ENCODE peak calls at places on chromosomes 7 and 10, in nine cellular contexts. G, J, B, R, W, D, Y, M and Q are unnamed samples.

GRCh38 chr7:71286924-71287323 is 155.0 kb downstream of the GALNT17 start:
- DNase-seq in G (no peak), J (no peak), B (no peak), R (no peak), W (no peak), D (no peak), Y (no peak), M (no peak), Q (no peak)

GRCh38 chr10:8043569-8044306 is 10.8 kb upstream of the GATA3 start:
- DNase-seq in G (peak; percentile 72), J (peak; percentile 24), B (no peak), R (no peak), W (no peak), D (no peak), Y (no peak), M (no peak), Q (no peak)

GRCh38 chr10:34168429-34168828 is 646.7 kb downstream of the PARD3 start:
- DNase-seq in G (no peak), J (no peak), B (no peak), R (no peak), W (no peak), D (no peak), Y (no peak), M (no peak), Q (no peak)

GRCh38 chr7:7861211-7861633 is 107.4 kb upstream of the GLCCI1 start:
- DNase-seq in G (no peak), J (no peak), B (no peak), R (no peak), W (no peak), D (peak; percentile 75), Y (peak; percentile 40), M (no peak), Q (no peak)

GRCh38 chr10:76675951-76676587 is 961.5 kb downstream of the KCNMA1 start:
- DNase-seq in G (no peak), J (no peak), B (peak; percentile 37), R (no peak), W (no peak), D (peak; percentile 78), Y (peak; percentile 20), M (no peak), Q (no peak)

GRCh38 chr10:22346087-22346661 is 878 bp downstream of the SPAG6 start:
- DNase-seq in G (no peak), J (no peak), B (no peak), R (no peak), W (no peak), D (no peak), Y (no peak), M (no peak), Q (no peak)

GRCh38 chr7:8254667-8255066 is 7.3 kb downstream of the ICA1 start:
- DNase-seq in G (no peak), J (no peak), B (no peak), R (peak; percentile 19), W (no peak), D (no peak), Y (no peak), M (no peak), Q (no peak)

GRCh38 chr10:99540673-99541531 is 8.2 kb downstream of the NKX2-3 start:
- DNase-seq in G (no peak), J (no peak), B (no peak), R (no peak), W (no peak), D (no peak), Y (no peak), M (peak; percentile 60), Q (no peak)

GRCh38 chr7:125727215-125727614 is 797.6 kb upstream of the POT1 start:
- DNase-seq in G (no peak), J (no peak), B (no peak), R (no peak), W (no peak), D (no peak), Y (no peak), M (no peak), Q (no peak)

GRCh38 chr10:93813507-93814465 is 56.0 kb downstream of the LGI1 start:
- DNase-seq in G (peak; percentile 59), J (no peak), B (peak; percentile 37), R (peak; percentile 16), W (no peak), D (peak; percentile 60), Y (peak; percentile 63), M (peak; percentile 17), Q (peak; percentile 14)

GRCh38 chr7:90485734-90486316 is 16.4 kb downstream of the PTTG1IP2 start:
- DNase-seq in G (no peak), J (no peak), B (no peak), R (no peak), W (no peak), D (peak; percentile 7), Y (no peak), M (no peak), Q (no peak)

GRCh38 chr7:135859548-135859947 is 110.9 kb upstream of the FAM180A start:
- DNase-seq in G (no peak), J (no peak), B (no peak), R (no peak), W (no peak), D (peak; percentile 81), Y (peak; percentile 41), M (no peak), Q (no peak)

GRCh38 chr7:41385996-41386395 is 316.9 kb downstream of the INHBA start:
- DNase-seq in G (no peak), J (no peak), B (no peak), R (no peak), W (no peak), D (peak; percentile 69), Y (peak; percentile 15), M (no peak), Q (no peak)

GRCh38 chr10:109889867-109890266 is 33.4 kb downstream of the XPNPEP1 start:
- DNase-seq in G (no peak), J (no peak), B (no peak), R (no peak), W (no peak), D (peak; percentile 88), Y (peak; percentile 86), M (no peak), Q (no peak)

GRCh38 chr7:108263364-108263951 is 133.3 kb upstream of the LAMB4 start:
- DNase-seq in G (no peak), J (no peak), B (peak; percentile 38), R (no peak), W (no peak), D (no peak), Y (no peak), M (no peak), Q (no peak)

GRCh38 chr10:71081912-71082311 is 130.5 kb upstream of the UNC5B start:
- DNase-seq in G (no peak), J (no peak), B (no peak), R (no peak), W (no peak), D (no peak), Y (no peak), M (peak; percentile 2), Q (no peak)

GRCh38 chr10:49512121-49512809 is 26.7 kb downstream of the ERCC6 start:
- DNase-seq in G (no peak), J (no peak), B (no peak), R (peak; percentile 54), W (no peak), D (peak; percentile 8), Y (peak; percentile 33), M (no peak), Q (no peak)

GRCh38 chr10:88943778-88944177 is 8.8 kb downstream of the ACTA2 start:
- DNase-seq in G (no peak), J (no peak), B (no peak), R (no peak), W (no peak), D (no peak), Y (no peak), M (no peak), Q (no peak)

GRCh38 chr10:100969175-100970075 is at the start of gene SEMA4G:
- DNase-seq in G (peak; percentile 87), J (no peak), B (no peak), R (peak; percentile 34), W (no peak), D (peak; percentile 20), Y (peak; percentile 26), M (peak; percentile 76), Q (peak; percentile 35)

GRCh38 chr10:89032141-89032814 is 41.7 kb downstream of the FAS start:
- DNase-seq in G (no peak), J (no peak), B (peak; percentile 6), R (peak; percentile 17), W (no peak), D (peak; percentile 80), Y (peak; percentile 67), M (no peak), Q (no peak)

GRCh38 chr7:30412810-30413504 is 65.6 kb downstream of the NOD1 start:
- DNase-seq in G (no peak), J (no peak), B (no peak), R (peak; percentile 55), W (no peak), D (peak; percentile 88), Y (peak; percentile 82), M (no peak), Q (no peak)

GRCh38 chr7:16668049-16668858 is 22.3 kb downstream of the BZW2 start:
- DNase-seq in G (no peak), J (no peak), B (no peak), R (peak; percentile 89), W (no peak), D (peak; percentile 100), Y (peak; percentile 99), M (no peak), Q (no peak)

GRCh38 chr10:60979667-60980104 is 35.7 kb upstream of the RHOBTB1 start:
- DNase-seq in G (no peak), J (no peak), B (no peak), R (no peak), W (no peak), D (no peak), Y (no peak), M (no peak), Q (no peak)

GRCh38 chr7:45003789-45004188 is 3.8 kb downstream of the CCM2 start:
- DNase-seq in G (no peak), J (no peak), B (no peak), R (no peak), W (no peak), D (no peak), Y (no peak), M (no peak), Q (no peak)

GRCh38 chr10:48446785-48447184 is 140.3 kb downstream of the MAPK8 start:
- DNase-seq in G (peak; percentile 37), J (no peak), B (peak; percentile 2), R (no peak), W (no peak), D (no peak), Y (no peak), M (no peak), Q (no peak)

GRCh38 chr10:73644015-73644743 is 2.9 kb upstream of the MYOZ1 start:
- DNase-seq in G (peak; percentile 72), J (peak; percentile 25), B (peak; percentile 61), R (peak; percentile 45), W (no peak), D (peak; percentile 65), Y (peak; percentile 72), M (peak; percentile 41), Q (peak; percentile 35)

GRCh38 chr10:1363466-1364121 is 307.4 kb downstream of the WDR37 start:
- DNase-seq in G (peak; percentile 40), J (no peak), B (no peak), R (no peak), W (no peak), D (no peak), Y (no peak), M (no peak), Q (no peak)